ENCODE peak calls at places on chromosome 18, in four cellular contexts. T, B, F and N are unnamed samples.

GRCh38 chr18:56593906-56594305 is 44.5 kb downstream of the TXNL1 start:
- DNase-seq in T (no peak), B (no peak), F (peak), N (peak)

GRCh38 chr18:11741505-11742145 is 52.6 kb downstream of the GNAL start:
- DNase-seq in T (no peak), B (no peak), F (no peak), N (peak)

GRCh38 chr18:58205087-58205779 is 161.2 kb downstream of the NEDD4L start:
- DNase-seq in T (no peak), B (no peak), F (peak), N (peak)

GRCh38 chr18:80200171-80200931 is 47.0 kb downstream of the PARD6G start:
- DNase-seq in T (no peak), B (no peak), F (peak), N (no peak)

GRCh38 chr18:79516441-79516931 is 120.8 kb downstream of the NFATC1 start:
- DNase-seq in T (no peak), B (no peak), F (no peak), N (no peak)

GRCh38 chr18:10490401-10491289 is 35.2 kb upstream of the NAPG start:
- DNase-seq in T (no peak), B (no peak), F (no peak), N (no peak)

GRCh38 chr18:54805571-54806334 is 22.5 kb upstream of the RAB27B start:
- DNase-seq in T (no peak), B (no peak), F (peak), N (peak)

GRCh38 chr18:26549486-26550435 is 1.4 kb upstream of the KCTD1 start:
- DNase-seq in T (peak), B (no peak), F (peak), N (peak)

GRCh38 chr18:55390898-55391297 is 197.1 kb downstream of the TCF4 start:
- DNase-seq in T (no peak), B (no peak), F (no peak), N (no peak)

GRCh38 chr18:48667276-48668254 is 128.7 kb downstream of the CTIF start:
- DNase-seq in T (no peak), B (no peak), F (peak), N (no peak)

GRCh38 chr18:27713037-27713726 is 463.7 kb downstream of the CDH2 start:
- DNase-seq in T (no peak), B (no peak), F (no peak), N (no peak)

GRCh38 chr18:46793565-46793964 is 36.7 kb upstream of the ST8SIA5 start:
- DNase-seq in T (no peak), B (no peak), F (no peak), N (no peak)

GRCh38 chr18:40708726-40709125 is 1246.3 kb upstream of the PIK3C3 start:
- DNase-seq in T (no peak), B (no peak), F (no peak), N (peak)

GRCh38 chr18:46411862-46412690 is 244.9 kb downstream of the LOXHD1 start:
- DNase-seq in T (peak), B (no peak), F (no peak), N (peak)

GRCh38 chr18:62506495-62507143 is 16.2 kb upstream of the ZCCHC2 start:
- DNase-seq in T (no peak), B (no peak), F (no peak), N (no peak)

GRCh38 chr18:12159446-12159845 is 65.8 kb downstream of the ANKRD62 start:
- DNase-seq in T (no peak), B (no peak), F (peak), N (peak)

GRCh38 chr18:73283032-73283431 is 415.2 kb upstream of the NETO1 start:
- DNase-seq in T (no peak), B (no peak), F (peak), N (peak)

GRCh38 chr18:32299489-32299888 is 109.7 kb downstream of the MEP1B start:
- DNase-seq in T (no peak), B (no peak), F (no peak), N (no peak)

GRCh38 chr18:62490967-62491366 is 31.9 kb upstream of the ZCCHC2 start:
- DNase-seq in T (no peak), B (no peak), F (no peak), N (no peak)

GRCh38 chr18:3803350-3803749 is 353.4 kb downstream of the TGIF1 start:
- DNase-seq in T (no peak), B (no peak), F (no peak), N (no peak)

GRCh38 chr18:48749768-48750167 is 201.0 kb downstream of the SMAD7 start:
- DNase-seq in T (peak), B (peak), F (peak), N (peak)

DNA sequence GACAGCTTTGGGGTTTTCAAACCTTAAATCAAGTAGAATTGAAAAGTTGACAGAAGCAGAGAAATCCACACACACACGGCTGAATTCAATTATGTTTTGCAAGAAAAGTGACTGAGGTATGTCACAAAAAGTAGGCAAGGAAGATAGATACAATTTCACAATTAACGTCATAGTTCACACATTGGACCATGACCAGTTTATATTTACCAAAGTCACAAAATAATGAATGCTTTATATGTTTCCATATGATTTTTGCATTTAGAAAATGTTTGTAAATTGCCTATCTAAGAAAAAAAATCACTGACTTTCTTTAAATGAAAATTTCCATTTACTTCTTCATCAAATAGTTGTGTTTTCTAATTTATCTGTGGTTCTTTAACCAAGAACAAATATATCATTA is 29.4 kb upstream of the ZNF516 start:
- DNase-seq in T (no peak), B (no peak), F (no peak), N (no peak)
- H3K4me3 ChIP-seq in T (peak), B (no peak), F (no peak), N (no peak)

GRCh38 chr18:24014062-24014985 is at the start of gene TTC39C:
- DNase-seq in T (peak), B (no peak), F (peak), N (peak)
- TF ChIP-seq CTCF in T (no peak), B (no peak), F (no peak), N (no peak)

GRCh38 chr18:59275406-59275949 is 2.2 kb upstream of the RAX start:
- DNase-seq in T (no peak), B (no peak), F (no peak), N (no peak)

GRCh38 chr18:59272221-59272888 is 899 bp downstream of the RAX start:
- DNase-seq in T (no peak), B (no peak), F (no peak), N (no peak)

GRCh38 chr18:59276047-59276446 is 2.8 kb upstream of the RAX start:
- DNase-seq in T (no peak), B (no peak), F (no peak), N (no peak)

GRCh38 chr18:59272971-59273935 is at the start of gene RAX:
- DNase-seq in T (no peak), B (no peak), F (no peak), N (no peak)

DNA sequence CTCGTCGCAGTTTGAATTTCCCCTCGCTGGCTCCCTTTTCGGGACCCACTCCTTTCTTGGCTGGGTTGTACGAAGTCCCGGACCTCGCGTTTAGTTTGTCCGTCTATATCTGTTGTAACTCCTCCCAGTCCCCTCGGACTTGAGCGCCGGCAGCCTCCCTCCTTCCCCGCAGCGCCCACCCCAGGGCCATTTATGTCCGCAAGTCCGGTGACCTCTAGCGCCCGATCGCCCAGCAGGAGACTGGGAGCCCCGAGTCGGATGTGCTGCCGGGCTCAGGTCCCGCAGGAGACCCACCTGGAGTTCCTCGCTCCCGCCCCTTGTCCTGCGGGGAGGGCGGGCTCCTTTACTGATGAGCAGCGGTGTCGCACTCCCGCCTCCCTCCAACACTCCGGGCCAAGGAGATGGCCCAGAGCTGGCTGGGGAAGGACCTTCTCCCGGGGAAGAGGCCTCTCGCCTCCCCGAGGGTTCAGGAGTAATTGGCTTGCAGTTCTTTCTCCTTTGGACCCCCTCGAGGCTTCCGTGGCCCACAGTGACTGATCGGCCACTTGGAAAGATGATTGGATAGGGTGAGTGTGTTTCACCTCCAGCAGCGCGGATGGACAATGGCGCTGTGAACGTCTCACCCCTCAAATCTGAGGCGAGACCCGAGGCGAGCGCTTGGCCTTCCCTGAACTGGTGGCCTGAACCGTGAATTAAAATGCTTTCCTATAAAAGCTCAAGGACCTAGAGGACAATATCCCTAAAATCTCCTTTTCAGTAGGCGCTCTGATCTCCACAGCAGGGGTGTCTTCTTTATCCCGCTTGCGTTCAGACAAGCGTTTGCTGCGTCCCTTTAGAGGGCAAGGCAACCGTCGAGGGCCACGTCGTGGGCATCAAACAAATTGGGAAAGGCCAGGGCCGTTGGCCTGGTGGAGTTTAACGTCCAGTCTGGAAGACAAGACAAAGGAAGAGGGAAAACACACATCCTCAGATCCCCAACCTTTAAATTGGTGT is 978 bp upstream of the RAX start:
- DNase-seq in T (no peak), B (no peak), F (no peak), N (no peak)
- H3K4me3 ChIP-seq in T (no peak), B (no peak), F (no peak), N (no peak)

GRCh38 chr18:50275503-50276036 is 5.8 kb downstream of the MBD1 start:
- DNase-seq in T (no peak), B (no peak), F (no peak), N (no peak)

GRCh38 chr18:50276452-50276851 is 4.9 kb downstream of the MBD1 start:
- DNase-seq in T (no peak), B (no peak), F (no peak), N (no peak)

GRCh38 chr18:50280707-50281294 is 522 bp downstream of the MBD1 start:
- DNase-seq in T (no peak), B (no peak), F (no peak), N (no peak)

GRCh38 chr18:50279752-50280151 is 1.6 kb downstream of the MBD1 start:
- DNase-seq in T (no peak), B (no peak), F (no peak), N (no peak)

GRCh38 chr18:50277935-50278334 is 3.4 kb downstream of the MBD1 start:
- DNase-seq in T (no peak), B (no peak), F (peak), N (peak)
- TF ChIP-seq CTCF in T (no peak), B (no peak), F (no peak), N (no peak)

DNA sequence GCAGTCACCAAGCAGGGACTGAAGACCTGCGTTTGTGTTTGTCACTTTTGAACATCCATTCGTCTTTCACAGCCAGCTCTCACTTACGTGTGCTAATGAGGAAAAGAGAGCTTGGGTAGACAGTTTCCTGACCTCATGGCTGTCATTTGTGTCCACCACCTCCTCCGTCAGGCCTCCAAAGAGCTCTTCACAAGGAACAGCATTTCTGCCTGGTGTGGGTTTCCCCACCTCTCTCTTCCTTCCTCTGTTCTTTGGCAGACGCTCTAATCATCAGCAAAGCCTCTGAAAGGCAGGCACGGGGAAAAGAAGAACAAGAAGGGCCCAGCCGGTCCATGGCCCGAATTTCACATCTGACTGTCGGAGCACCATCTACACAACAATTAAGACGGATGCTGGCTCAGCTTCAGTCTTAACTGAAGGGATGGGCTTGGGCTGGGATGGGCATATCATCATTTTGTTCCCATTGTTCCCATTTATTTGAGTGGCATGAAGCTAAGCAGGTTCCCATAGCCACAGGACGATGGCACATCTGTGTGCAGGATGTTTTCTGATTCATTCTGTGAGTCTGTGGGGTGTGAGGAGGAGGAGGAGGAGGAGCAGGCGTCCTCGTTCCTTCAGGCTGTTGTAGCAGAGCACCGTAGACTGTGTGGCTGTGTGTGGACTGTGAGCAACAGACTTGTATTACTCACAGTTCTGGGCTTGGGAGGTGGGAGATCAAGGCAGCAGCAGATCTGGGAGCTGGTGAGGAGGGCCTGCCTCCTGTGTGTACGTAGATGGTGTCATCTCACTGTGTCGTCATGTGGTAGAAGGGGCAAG is 66.4 kb downstream of the TSHZ1 start:
- DNase-seq in T (no peak), B (no peak), F (peak), N (peak)
- H3K4me3 ChIP-seq in T (no peak), B (no peak), F (no peak), N (no peak)